ENCODE peak calls at places on chromosomes 2 and 18, in four cellular contexts. K, Q, Z and E are unnamed samples.

GRCh38 chr2:234797566-234798250 is 154.1 kb upstream of the SH3BP4 start:
- DNase-seq in K (no peak), Q (no peak), Z (no peak), E (no peak)

GRCh38 chr2:233915133-233915532 is 2.0 kb upstream of the TRPM8 start:
- DNase-seq in K (no peak), Q (no peak), Z (no peak), E (peak)

GRCh38 chr18:58455318-58455950 is 173.5 kb downstream of the ALPK2 start:
- DNase-seq in K (no peak), Q (no peak), Z (no peak), E (peak)

GRCh38 chr2:25740810-25741381 is 67.5 kb upstream of the DTNB start:
- DNase-seq in K (no peak), Q (peak), Z (no peak), E (peak)

GRCh38 chr2:69493268-69493667 is 56.0 kb upstream of the NFU1 start:
- DNase-seq in K (peak), Q (no peak), Z (peak), E (no peak)

GRCh38 chr2:240131941-240132650 is 4.0 kb downstream of the COPS9 start:
- DNase-seq in K (no peak), Q (no peak), Z (no peak), E (no peak)

GRCh38 chr2:112941753-112942653 is 31.0 kb downstream of the IL37 start:
- DNase-seq in K (peak), Q (peak), Z (peak), E (peak)

GRCh38 chr2:241974851-241975592 is 105.5 kb downstream of the RTP5 start:
- DNase-seq in K (no peak), Q (no peak), Z (no peak), E (no peak)

GRCh38 chr18:6553234-6553900 is 138.7 kb upstream of the L3MBTL4 start:
- DNase-seq in K (no peak), Q (no peak), Z (no peak), E (no peak)

GRCh38 chr2:240390091-240391073 is 45.1 kb upstream of the GPC1 start:
- DNase-seq in K (no peak), Q (no peak), Z (no peak), E (no peak)

GRCh38 chr2:216596234-216596985 is 36.8 kb upstream of the IGFBP2 start:
- DNase-seq in K (no peak), Q (peak), Z (peak), E (no peak)

GRCh38 chr2:156818944-156819343 is 382.8 kb downstream of the GPD2 start:
- DNase-seq in K (no peak), Q (no peak), Z (no peak), E (no peak)

GRCh38 chr2:115529627-115530026 is 1087.2 kb downstream of the DPP10 start:
- DNase-seq in K (no peak), Q (no peak), Z (no peak), E (no peak)

GRCh38 chr2:238121511-238122286 is 16.8 kb upstream of the KLHL30 start:
- DNase-seq in K (no peak), Q (no peak), Z (no peak), E (no peak)

GRCh38 chr2:27765621-27766286 is 5.8 kb upstream of the MRPL33 start:
- DNase-seq in K (peak), Q (no peak), Z (peak), E (no peak)

DNA sequence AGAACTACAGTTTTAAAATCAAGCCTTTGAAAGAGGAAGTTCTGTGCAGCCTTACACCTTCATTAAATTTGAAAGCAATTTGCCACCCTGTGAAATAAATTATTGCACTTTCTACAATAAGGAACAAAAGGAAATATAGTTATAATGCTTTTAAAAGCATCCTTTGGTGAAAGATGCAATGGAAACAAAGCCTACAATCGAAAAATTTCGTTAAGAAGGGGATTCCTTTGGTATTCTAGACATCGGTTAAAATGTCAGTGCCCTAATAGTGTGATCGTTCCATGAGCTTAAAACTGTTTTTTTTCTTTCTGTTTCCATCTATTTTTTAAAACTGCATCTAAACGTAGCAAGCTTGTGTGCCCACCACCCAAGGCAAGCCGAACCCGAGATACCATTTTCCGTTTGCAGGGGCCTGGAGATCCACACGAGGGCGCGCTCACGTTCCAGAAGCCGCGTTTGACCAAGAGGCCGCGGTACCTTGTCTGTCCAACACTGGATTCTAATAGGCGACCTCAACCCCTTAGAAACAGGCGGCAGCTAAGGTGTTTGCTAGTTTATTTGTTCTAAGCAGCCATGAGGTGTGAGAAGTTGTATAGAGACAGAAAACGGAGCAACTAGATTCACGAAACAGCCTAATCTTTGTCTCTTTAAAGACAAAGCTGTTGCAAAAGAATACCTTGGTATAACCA is 4.0 kb downstream of the HOXD11 start:
- DNase-seq in K (no peak), Q (no peak), Z (no peak), E (peak)
- TF ChIP-seq CTCF in K (peak), Q (peak), Z (no peak), E (peak)

DNA sequence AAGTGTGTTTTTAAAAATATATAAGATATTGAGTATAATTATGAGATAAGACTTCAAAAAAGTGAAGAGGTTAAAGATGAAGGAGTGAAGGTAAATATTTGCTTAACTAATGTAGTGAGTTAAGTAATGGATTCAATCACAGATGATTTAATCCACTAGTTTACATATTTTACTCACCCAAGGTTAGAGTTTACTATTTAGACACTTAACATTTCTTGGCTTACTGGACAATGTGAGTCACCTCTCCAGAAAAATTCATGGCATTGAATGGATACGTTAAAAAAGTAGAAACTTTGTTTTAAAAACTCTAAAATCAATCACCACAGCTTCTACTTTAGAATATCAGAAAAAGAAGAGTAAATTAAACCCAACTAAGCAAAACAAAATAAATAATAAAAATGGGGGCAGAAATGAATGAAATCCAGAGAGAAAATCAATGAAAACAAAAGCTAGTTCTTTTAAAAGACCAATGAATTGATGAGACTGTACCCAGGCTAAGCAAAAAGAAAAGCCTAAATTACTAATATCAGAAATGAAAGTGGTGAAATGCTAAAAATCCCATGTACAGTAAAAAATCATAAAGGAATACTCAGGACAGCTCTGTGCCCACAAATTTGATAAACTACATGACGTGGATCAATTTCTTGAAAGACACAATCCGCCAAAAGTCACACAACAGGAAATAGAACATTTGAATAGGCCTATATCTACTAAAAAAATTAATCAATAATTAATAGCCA is 1.9 kb upstream of the HMSD start:
- DNase-seq in K (no peak), Q (no peak), Z (no peak), E (no peak)
- H3K4me3 ChIP-seq in K (no peak), Q (no peak), Z (no peak), E (no peak)

GRCh38 chr18:55322176-55322735 is 265.7 kb downstream of the TCF4 start:
- DNase-seq in K (peak), Q (peak), Z (peak), E (peak)
- TF ChIP-seq CTCF in K (peak), Q (no peak), Z (no peak), E (no peak)

GRCh38 chr2:83142934-83143333 is 1316.1 kb downstream of the SUCLG1 start:
- DNase-seq in K (no peak), Q (no peak), Z (no peak), E (no peak)
- H3K4me3 ChIP-seq in K (no peak), Q (no peak), Z (no peak), E (no peak)

DNA sequence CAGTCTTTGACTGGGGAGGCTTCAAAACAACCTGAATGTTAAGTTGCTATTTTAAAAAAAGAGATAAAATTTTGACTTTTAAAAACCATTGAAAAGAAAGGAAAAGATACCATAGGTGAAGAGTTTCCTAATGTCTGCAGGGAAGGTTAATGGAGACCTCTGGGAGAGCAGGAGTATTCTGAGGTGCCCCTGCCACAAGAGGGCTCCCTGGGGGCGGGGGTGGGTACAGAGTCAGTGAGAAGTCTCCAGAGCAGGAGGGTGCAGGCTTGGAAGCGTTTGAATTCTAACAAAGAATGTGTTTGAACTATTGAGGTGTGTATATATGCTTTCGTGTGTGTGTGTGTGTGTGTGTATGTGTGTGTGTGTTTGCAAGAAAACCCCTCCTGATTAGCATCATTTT is 46.7 kb upstream of the ST6GAL2 start:
- DNase-seq in K (no peak), Q (no peak), Z (no peak), E (no peak)
- TF ChIP-seq CTCF in K (no peak), Q (no peak), Z (no peak), E (no peak)

GRCh38 chr2:65299246-65299645 is 71.6 kb downstream of the ACTR2 start:
- DNase-seq in K (no peak), Q (no peak), Z (no peak), E (peak)

GRCh38 chr2:65298089-65298488 is 70.5 kb downstream of the ACTR2 start:
- DNase-seq in K (no peak), Q (no peak), Z (no peak), E (no peak)

GRCh38 chr2:65297544-65297943 is 69.9 kb downstream of the ACTR2 start:
- DNase-seq in K (no peak), Q (no peak), Z (no peak), E (no peak)

GRCh38 chr2:65300134-65300771 is 72.6 kb downstream of the ACTR2 start:
- DNase-seq in K (peak), Q (no peak), Z (peak), E (no peak)

DNA sequence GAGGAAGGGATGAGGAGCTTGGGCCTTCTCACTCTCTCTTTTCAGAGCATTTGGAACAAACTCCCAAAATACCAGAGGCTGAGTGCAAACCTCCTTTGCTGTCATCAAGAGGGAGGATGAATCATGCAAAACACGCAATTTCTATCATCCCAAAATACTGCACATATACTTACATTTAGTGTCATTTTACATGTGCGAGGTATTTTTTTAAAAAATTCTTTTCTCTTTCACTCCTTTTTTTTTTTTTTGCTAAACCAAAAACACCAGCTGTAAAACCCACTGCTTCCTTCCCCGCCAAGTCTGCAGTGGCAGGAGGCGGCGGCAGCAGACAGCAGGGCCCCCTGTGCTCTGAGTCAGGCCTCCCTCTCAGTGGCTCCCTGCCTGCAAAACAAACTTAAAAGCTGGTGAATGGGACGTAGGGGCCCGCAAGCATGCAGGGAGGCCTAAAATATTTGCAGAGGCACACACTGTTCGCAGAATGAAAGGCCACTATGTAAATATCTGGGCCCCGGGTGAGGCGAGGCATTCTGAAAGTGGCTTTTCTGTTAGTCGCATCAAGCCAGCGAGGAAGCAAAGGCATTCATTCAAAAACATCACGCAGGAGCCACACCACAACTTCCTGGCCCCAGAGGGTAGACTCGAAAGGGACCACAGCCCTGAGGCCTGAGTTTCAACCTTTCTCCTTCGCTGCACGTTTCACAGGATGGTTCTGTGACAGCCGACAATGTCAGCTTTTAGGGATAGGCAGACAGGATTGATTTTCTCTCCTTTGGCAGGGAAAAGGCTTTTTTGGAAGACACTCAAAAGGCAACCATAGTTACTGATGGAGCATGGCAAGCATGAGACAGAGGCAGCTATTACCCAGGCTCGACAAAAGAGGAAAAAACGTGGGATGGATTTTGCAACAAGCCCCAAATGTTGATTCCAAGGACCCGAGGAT is 73.4 kb downstream of the ACTR2 start:
- DNase-seq in K (peak), Q (peak), Z (no peak), E (peak)
- H3K4me3 ChIP-seq in K (peak), Q (peak), Z (peak), E (no peak)

DNA sequence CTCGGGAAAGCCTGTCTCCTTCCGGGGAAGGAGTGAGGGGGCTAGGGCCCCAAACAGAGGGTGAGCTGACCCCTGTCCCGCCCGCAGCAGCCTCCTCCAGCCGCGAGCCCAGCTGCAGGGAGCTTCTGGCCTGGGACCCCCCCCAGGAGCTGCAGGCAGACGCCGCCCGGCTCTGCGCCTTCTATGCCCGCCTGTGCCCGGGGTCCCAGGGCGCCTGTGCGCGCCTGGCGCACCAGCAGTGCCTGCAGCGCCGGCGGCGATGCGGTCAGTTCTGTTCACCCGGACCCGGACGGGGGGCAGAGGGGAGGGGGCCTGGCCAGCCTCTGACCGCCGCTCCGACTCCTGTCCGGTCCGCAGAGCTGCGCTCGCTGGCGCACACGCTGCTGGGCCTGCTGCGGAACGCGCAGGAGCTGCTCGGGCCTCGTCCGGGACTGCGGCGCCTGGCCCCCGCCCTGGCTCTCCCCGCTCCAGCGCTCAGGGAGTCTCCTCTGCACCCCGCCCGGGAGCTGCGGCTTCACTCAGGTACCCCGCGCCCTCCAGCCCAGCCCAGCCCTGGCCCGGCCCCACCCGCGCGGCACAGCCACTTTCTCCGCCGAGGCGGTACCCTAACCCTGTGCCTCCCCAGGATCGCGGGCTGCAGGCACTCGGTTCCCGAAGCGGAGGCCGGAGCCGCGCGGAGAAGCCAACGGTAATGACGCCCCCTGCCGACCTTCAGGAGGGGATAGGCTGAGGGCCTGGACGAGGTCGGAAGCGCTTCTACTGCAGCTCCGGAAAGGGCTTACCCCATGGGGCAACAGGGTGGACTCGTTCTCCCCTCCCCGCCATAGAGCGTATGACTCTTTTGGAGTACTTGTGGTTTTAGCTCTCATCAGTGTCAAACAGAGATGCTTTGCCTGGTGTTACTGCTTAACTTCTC is 2.0 kb upstream of the CHRND start:
- DNase-seq in K (no peak), Q (no peak), Z (no peak), E (peak)
- TF ChIP-seq CTCF in K (peak), Q (peak), Z (no peak), E (peak)

GRCh38 chr18:13940326-13940725 is 25.0 kb upstream of the MC2R start:
- DNase-seq in K (no peak), Q (no peak), Z (no peak), E (no peak)

GRCh38 chr18:13932285-13933025 is 17.1 kb upstream of the MC2R start:
- DNase-seq in K (no peak), Q (no peak), Z (no peak), E (no peak)

GRCh38 chr18:13930964-13931363 is 15.6 kb upstream of the MC2R start:
- DNase-seq in K (no peak), Q (no peak), Z (no peak), E (no peak)

GRCh38 chr18:13934058-13934457 is 18.7 kb upstream of the MC2R start:
- DNase-seq in K (no peak), Q (no peak), Z (no peak), E (no peak)

GRCh38 chr18:13934676-13935075 is 19.3 kb upstream of the MC2R start:
- DNase-seq in K (no peak), Q (no peak), Z (no peak), E (no peak)
- H3K4me3 ChIP-seq in K (no peak), Q (no peak), Z (no peak), E (no peak)

DNA sequence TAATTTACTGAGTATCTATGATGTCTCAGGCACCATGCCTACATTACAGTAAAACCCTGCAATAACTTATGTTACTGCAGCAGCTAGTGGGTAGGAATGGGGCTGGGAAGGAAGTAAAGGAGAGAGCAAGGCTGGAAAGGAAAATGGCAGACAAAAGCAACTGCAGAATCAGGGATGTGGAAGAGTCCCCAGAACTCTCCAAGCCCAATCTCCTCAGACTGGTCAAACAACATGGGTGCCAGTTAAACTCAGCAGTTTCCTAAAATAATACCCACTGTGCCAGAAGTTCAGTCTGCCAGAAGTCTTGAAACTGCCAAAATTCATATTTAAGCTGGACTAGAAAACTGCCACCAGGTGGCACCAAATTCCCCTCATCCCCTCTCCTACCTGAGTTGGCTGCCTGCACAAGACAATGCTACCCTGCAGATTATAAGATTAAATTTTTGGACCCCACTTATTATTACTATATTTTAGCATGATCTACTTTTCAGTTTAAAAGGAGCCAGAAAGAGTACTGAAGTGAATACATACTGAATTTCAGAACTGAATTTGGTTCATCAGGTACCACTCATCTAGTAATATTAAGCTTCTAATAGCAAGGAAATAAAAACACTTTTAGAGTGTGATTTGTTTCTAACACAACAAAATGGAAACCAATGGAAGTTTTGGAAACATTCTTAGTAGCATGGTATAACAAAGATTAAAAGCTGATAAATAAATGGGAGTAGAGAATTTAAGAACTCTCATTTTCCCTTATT is 86.8 kb upstream of the DNER start:
- DNase-seq in K (peak), Q (no peak), Z (peak), E (peak)
- TF ChIP-seq CTCF in K (peak), Q (peak), Z (peak), E (peak)

GRCh38 chr2:19363474-19363778 is 5.0 kb upstream of the OSR1 start:
- DNase-seq in K (no peak), Q (no peak), Z (no peak), E (no peak)
- H3K4me3 ChIP-seq in K (peak), Q (peak), Z (peak), E (peak)